ENCODE peak calls at places on chromosomes 11 and 22, in six cellular contexts. U is spleen; V is CD8-positive, alpha-beta T cell; I is fibroblast of lung; E is K562; Z is uterus. B is an unnamed sample.

GRCh38 chr11:71209181-71209580 is 43.2 kb downstream of the SHANK2 start:
- DNase-seq in U (peak; percentile 64), V (no peak), I (no peak), E (no peak), Z (no peak), B (no peak)

GRCh38 chr11:63762662-63763505 is 5.7 kb downstream of the ZFTA start:
- DNase-seq in U (no peak), V (no peak), I (peak; percentile 54), E (no peak), Z (peak; percentile 61), B (no peak)

GRCh38 chr22:46023558-46023981 is 46.6 kb upstream of the WNT7B start:
- DNase-seq in U (peak; percentile 54), V (no peak), I (peak; percentile 98), E (no peak), Z (peak; percentile 84), B (no peak)

GRCh38 chr11:117392001-117392690 is 64.5 kb downstream of the CEP164 start:
- DNase-seq in U (peak; percentile 48), V (no peak), I (no peak), E (no peak), Z (no peak), B (no peak)

GRCh38 chr22:36671398-36671797 is 32.2 kb downstream of the CACNG2 start:
- DNase-seq in U (no peak), V (no peak), I (no peak), E (no peak), Z (no peak), B (no peak)

GRCh38 chr11:85485902-85486301 is 141.2 kb downstream of the DLG2 start:
- DNase-seq in U (no peak), V (no peak), I (no peak), E (no peak), Z (no peak), B (no peak)

GRCh38 chr11:107665016-107665415 is 46.8 kb downstream of the SLN start:
- DNase-seq in U (no peak), V (no peak), I (peak; percentile 48), E (no peak), Z (no peak), B (no peak)

GRCh38 chr11:1074244-1075221 is at the start of gene MUC2:
- DNase-seq in U (peak; percentile 68), V (no peak), I (no peak), E (no peak), Z (peak; percentile 11), B (no peak)

GRCh38 chr11:79189604-79190003 is 251.2 kb downstream of the TENM4 start:
- DNase-seq in U (no peak), V (no peak), I (no peak), E (no peak), Z (no peak), B (no peak)

GRCh38 chr11:77473801-77474508 is at the start of gene PAK1:
- DNase-seq in U (peak; percentile 94), V (peak; percentile 87), I (peak; percentile 85), E (peak; percentile 94), Z (peak; percentile 88), B (peak; percentile 88)

GRCh38 chr11:70068950-70069349 is 9.2 kb upstream of the ANO1 start:
- DNase-seq in U (peak; percentile 41), V (no peak), I (no peak), E (no peak), Z (no peak), B (no peak)

GRCh38 chr11:70066628-70067027 is 11.5 kb upstream of the ANO1 start:
- DNase-seq in U (no peak), V (no peak), I (no peak), E (no peak), Z (no peak), B (no peak)

GRCh38 chr11:70068345-70068744 is 9.8 kb upstream of the ANO1 start:
- DNase-seq in U (no peak), V (no peak), I (no peak), E (no peak), Z (no peak), B (no peak)

GRCh38 chr11:70067036-70067435 is 11.1 kb upstream of the ANO1 start:
- DNase-seq in U (no peak), V (no peak), I (no peak), E (no peak), Z (no peak), B (no peak)

GRCh38 chr11:70067591-70068341 is 10.4 kb upstream of the ANO1 start:
- DNase-seq in U (peak; percentile 75), V (no peak), I (no peak), E (no peak), Z (no peak), B (no peak)
- TF ChIP-seq CTCF in U (no peak), V (no peak), I (no peak), E (no peak), Z (no peak), B (no peak)

GRCh38 chr11:19674831-19675230 is 37.8 kb upstream of the NAV2 start:
- DNase-seq in U (no peak), V (no peak), I (no peak), E (no peak), Z (no peak), B (no peak)

GRCh38 chr11:19675397-19675796 is 37.2 kb upstream of the NAV2 start:
- DNase-seq in U (no peak), V (no peak), I (no peak), E (no peak), Z (no peak), B (no peak)

GRCh38 chr11:19674420-19674819 is 38.2 kb upstream of the NAV2 start:
- DNase-seq in U (no peak), V (no peak), I (no peak), E (no peak), Z (no peak), B (no peak)

GRCh38 chr11:19677380-19678080 is 35.1 kb upstream of the NAV2 start:
- DNase-seq in U (no peak), V (no peak), I (no peak), E (no peak), Z (no peak), B (no peak)

DNA sequence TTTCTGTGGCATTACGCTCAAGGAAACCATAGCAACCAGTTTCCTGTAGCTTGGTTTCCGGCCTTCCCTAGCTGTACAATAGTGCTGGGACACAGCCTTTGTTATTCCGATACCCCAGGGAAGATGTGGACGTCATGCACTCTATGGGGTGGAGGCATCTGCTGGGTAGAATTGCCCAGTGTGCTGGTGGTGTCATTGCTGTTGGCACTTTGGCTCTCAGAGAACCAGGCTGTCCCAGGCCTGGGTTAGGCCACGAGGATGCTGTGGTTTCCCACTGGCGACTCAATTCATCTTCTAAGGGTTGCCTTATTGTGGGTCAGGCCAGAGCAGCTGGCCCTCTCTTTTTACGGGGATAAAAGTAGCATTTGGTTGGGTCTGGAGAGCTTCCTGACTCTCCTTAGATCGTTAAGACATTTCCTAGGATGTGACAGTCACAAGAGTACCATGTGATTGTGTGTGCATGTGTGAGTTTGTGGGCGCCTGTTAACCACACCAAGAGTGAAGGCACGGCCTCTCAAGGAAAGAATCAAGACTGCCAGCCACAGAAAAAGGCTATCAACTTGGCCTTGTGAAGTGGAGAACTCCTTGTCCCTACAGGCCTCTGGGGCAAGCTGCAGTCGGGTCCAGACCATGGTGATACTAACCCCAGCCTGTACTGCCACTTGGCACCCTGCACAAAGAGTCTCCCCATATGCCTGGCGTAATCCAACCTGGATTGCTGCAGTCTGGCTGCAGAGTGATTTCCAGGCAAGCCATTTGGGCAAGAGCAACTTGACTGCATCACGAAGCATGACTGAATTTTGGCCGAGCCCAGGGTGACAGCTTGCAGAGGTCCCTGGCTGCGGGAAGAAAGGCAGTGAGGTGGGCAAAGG is 35.9 kb upstream of the NAV2 start:
- DNase-seq in U (no peak), V (no peak), I (no peak), E (no peak), Z (no peak), B (no peak)
- H3K27ac ChIP-seq in U (peak overlapping the region; percentile 15), V (no peak overlapping the region), I (no peak overlapping the region), E (no peak overlapping the region), Z (peak overlapping the region; percentile 58), B (no peak overlapping the region)

GRCh38 chr11:44651535-44652130 is 75.1 kb upstream of the TSPAN18 start:
- DNase-seq in U (peak; percentile 71), V (no peak), I (no peak), E (no peak), Z (no peak), B (no peak)
- H3K27me3 ChIP-seq in U (no peaks in the 10 kb centered on the region), V (no peaks in the 10 kb centered on the region), I (no peaks in the 10 kb centered on the region), E (peaks cover 46% of the 10 kb centered on the region), Z (no peaks in the 10 kb centered on the region), B (peaks cover 4% of the 10 kb centered on the region)

DNA sequence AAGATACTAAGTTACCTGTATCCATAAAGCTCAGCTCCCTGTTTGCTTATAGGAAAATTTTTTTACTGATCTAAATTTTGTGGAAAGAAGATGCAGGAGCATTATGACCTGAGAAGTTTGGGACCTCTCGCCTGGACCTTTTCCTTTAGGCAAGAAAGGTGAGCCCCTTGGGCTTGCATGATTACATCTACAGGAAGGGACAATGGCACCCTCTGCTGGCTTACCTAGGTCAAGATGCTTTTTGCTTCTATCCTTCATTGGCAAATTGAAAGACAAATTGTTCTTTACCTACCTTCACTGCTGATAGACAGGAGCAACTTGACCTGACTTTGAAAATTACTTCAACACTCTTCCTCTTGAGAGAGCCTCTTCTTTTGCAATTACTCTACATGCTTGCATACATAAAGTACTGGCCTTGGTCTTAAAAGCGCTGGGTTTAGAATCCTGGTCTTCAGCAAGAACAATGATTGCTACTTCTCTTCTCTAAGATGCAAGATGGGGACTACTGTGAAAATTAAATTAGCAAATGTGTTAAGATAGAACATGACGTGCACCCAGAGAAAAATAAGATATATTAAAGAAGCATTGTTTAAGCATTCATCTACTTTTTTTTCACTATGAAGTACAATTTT is 147.2 kb downstream of the TRPC6 start:
- DNase-seq in U (no peak), V (no peak), I (peak; percentile 20), E (peak; percentile 21), Z (peak; percentile 47), B (no peak)
- TF ChIP-seq CTCF in U (no peak), V (no peak), I (peak; percentile 78), E (peak; percentile 24), Z (peak; percentile 65), B (no peak)

GRCh38 chr22:31653944-31654343 is 8.1 kb downstream of the PISD start:
- DNase-seq in U (no peak), V (no peak), I (no peak), E (no peak), Z (no peak), B (no peak)
- H3K27ac ChIP-seq in U (no peak overlapping the region), V (no peak overlapping the region), I (no peak overlapping the region), E (no peak overlapping the region), Z (no peak overlapping the region), B (no peak overlapping the region)

DNA sequence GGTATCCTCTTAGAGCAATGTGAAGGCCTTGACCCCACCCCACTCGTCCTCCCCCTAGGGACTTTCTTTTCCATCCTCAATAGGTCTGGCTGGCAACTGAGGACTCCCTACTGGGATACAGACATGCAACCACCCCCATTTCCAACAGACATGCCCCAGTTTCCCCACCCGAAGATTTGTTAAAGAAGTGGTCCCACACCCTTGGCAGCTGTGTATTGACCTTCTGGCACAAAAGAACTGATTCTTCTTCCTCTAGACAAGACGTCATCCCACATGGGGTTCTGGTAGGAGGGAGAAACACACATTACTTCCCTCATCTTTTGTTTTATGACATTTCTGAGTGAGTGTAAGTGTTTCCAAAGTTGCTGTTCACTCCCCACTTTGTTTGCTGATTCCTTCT is 4.6 kb downstream of the KIRREL3 start:
- DNase-seq in U (no peak), V (no peak), I (no peak), E (no peak), Z (no peak), B (no peak)
- H3K27me3 ChIP-seq in U (peaks cover 9% of the 10 kb centered on the region), V (peaks cover 4% of the 10 kb centered on the region), I (no peaks in the 10 kb centered on the region), E (peaks cover 13% of the 10 kb centered on the region), Z (no peaks in the 10 kb centered on the region), B (peaks cover 40% of the 10 kb centered on the region)